ENCODE peak calls at places on chromosome 2, in six cellular contexts. R, M, D, N, S and W are unnamed samples.

GRCh38 chr2:130380096-130380934 is 24.5 kb downstream of the PTPN18 start:
- DNase-seq in R (no peak), M (no peak), S (no peak), D (no peak), N (peak), W (no peak)

GRCh38 chr2:115165529-115166109 is 723.2 kb downstream of the DPP10 start:
- DNase-seq in M (peak), R (no peak), D (no peak), S (peak), N (no peak), W (peak)

GRCh38 chr2:236088368-236089057 is 79.7 kb downstream of the GBX2 start:
- DNase-seq in D (no peak), N (no peak), R (peak), S (no peak), M (peak), W (peak)

GRCh38 chr2:208549546-208550158 is 143.1 kb downstream of the PTH2R start:
- DNase-seq in N (no peak), M (no peak), R (no peak), D (no peak), S (no peak), W (no peak)

GRCh38 chr2:17298453-17298852 is 219.8 kb downstream of the RAD51AP2 start:
- DNase-seq in S (no peak), M (peak), D (no peak), N (no peak), R (no peak), W (no peak)

GRCh38 chr2:238220892-238221521 is 17.5 kb upstream of the ILKAP start:
- DNase-seq in D (no peak), R (no peak), S (no peak), N (no peak), M (peak), W (no peak)

GRCh38 chr2:172480301-172481218 is 53.2 kb downstream of the ITGA6 start:
- DNase-seq in D (no peak), N (no peak), R (no peak), S (no peak), M (peak), W (peak)

GRCh38 chr2:71453404-71454220 is at the start of gene DYSF:
- DNase-seq in R (no peak), S (peak), N (peak), D (peak), M (no peak), W (peak)

GRCh38 chr2:156472686-156473085 is 36.5 kb downstream of the GPD2 start:
- DNase-seq in S (no peak), D (no peak), M (no peak), N (no peak), R (no peak), W (no peak)

GRCh38 chr2:158015428-158016076 is 86.1 kb upstream of the UPP2 start:
- DNase-seq in R (no peak), D (no peak), S (no peak), N (no peak), M (no peak), W (no peak)

GRCh38 chr2:127589358-127589757 is 53.9 kb downstream of the MYO7B start:
- DNase-seq in N (no peak), D (no peak), M (no peak), R (no peak), S (no peak), W (no peak)

GRCh38 chr2:109447811-109448210 is 166.0 kb downstream of the SEPTIN10 start:
- DNase-seq in D (no peak), N (no peak), S (peak), M (no peak), R (no peak), W (no peak)

GRCh38 chr2:138931284-138932256 is 151.4 kb upstream of the NXPH2 start:
- DNase-seq in R (no peak), N (no peak), S (no peak), M (no peak), D (peak), W (no peak)

GRCh38 chr2:151114934-151115333 is 146.7 kb downstream of the RBM43 start:
- DNase-seq in S (no peak), D (no peak), M (no peak), N (no peak), R (no peak), W (peak)

GRCh38 chr2:134124047-134124753 is 129.7 kb upstream of the MGAT5 start:
- DNase-seq in S (peak), R (no peak), D (no peak), M (peak), N (no peak), W (peak)

GRCh38 chr2:41241325-41242000 is 789.6 kb upstream of the SLC8A1 start:
- DNase-seq in S (no peak), N (no peak), D (no peak), R (no peak), M (no peak), W (no peak)

GRCh38 chr2:180763249-180763989 is 217.0 kb upstream of the UBE2E3 start:
- DNase-seq in D (no peak), S (no peak), M (peak), R (no peak), N (no peak), W (no peak)

GRCh38 chr2:20091305-20091991 is 40.0 kb upstream of the LAPTM4A start:
- DNase-seq in R (peak), D (no peak), N (no peak), M (no peak), S (no peak), W (peak)

GRCh38 chr2:8135051-8135675 is 546.7 kb upstream of the ID2 start:
- DNase-seq in S (no peak), N (no peak), M (no peak), D (no peak), R (no peak), W (no peak)

GRCh38 chr2:128451084-128451483 is 132.4 kb upstream of the HS6ST1 start:
- DNase-seq in M (no peak), S (no peak), D (no peak), N (no peak), R (no peak), W (no peak)

GRCh38 chr2:121386707-121387106 is 101.7 kb upstream of the TFCP2L1 start:
- DNase-seq in D (no peak), N (no peak), R (no peak), M (no peak), S (no peak), W (peak)

GRCh38 chr2:211617803-211618202 is 920.8 kb downstream of the ERBB4 start:
- DNase-seq in S (no peak), M (no peak), R (no peak), D (no peak), N (no peak), W (no peak)

GRCh38 chr2:219661197-219661954 is 33.9 kb downstream of the SLC4A3 start:
- DNase-seq in N (no peak), D (no peak), M (peak), S (no peak), R (no peak), W (peak)

GRCh38 chr2:181741756-181742155 is 61.4 kb upstream of the NEUROD1 start:
- DNase-seq in D (no peak), M (no peak), R (no peak), S (no peak), N (no peak), W (peak)

DNA sequence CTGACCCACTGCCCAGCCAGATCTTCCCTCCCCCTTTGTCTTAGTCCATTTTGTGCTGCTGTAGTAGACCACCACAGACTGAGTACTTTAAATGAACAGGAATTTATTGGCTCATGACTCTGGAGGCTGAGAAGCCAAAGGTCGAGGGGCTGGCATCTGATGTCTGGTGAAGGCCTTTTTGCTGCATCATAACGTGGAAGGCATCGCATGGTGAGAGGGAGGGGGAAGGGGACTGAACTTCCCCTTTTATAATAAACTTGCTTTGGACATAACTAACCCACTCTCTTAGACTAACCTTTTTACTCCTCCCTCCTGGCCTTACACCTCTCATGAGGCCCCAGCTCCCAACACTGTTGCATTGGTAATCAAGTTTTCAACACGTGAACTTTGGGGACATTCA is 83.8 kb downstream of the MAP4K4 start:
- DNase-seq in N (no peak), S (no peak), M (no peak), R (no peak), D (no peak), W (no peak)
- TF ChIP-seq USF2 in N (no peak), S (no peak), M (no peak), R (no peak), D (no peak), W (no peak)

DNA sequence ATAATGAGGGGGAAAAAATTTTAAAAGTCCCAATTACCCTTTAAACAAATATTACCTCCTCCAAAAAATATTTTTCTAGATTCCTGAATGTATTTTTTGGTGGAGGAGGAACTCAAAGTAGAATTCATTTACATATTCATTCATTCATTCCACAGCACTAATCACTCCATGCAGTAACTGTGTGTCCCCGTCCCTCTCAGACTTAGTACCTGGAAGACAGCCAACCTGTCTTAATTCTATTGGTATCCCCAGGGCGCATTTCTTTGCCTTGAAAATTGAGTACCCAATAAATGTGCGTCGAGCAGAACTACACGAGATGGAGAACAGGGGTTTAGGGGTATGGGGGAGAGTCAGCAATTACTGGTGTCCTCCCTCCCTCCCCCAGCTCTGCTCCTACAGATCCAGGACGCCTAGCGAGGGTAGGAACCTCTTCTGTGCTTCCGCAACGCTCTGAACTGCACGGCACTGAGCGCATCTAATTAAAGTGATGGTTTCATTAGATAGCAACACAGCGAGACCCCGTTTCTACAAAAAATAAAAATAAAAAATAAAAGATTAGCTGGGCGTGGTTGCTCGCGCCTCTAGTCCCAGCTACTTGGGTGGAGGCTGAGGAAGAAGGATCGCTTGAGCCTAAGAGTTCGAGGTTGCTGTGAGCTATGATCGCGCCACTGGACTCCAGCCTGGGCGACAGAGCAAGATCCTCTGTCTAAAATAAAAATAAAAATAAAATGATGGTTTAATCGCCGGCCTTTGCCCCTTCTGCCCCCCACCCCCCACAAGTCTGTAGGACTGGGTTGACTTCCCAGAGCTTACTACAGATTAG is 668 bp upstream of the FKBP1B start:
- DNase-seq in D (no peak), S (peak), N (no peak), M (no peak), R (no peak), W (no peak)
- TF ChIP-seq USF2 in D (no peak), S (no peak), N (no peak), M (no peak), R (no peak), W (no peak)

GRCh38 chr2:12722445-12723316 is 5.9 kb downstream of the TRIB2 start:
- DNase-seq in S (no peak), R (no peak), D (no peak), N (no peak), M (no peak), W (no peak)
- TF ChIP-seq USF2 in S (no peak), R (no peak), D (no peak), N (no peak), M (no peak), W (no peak)

GRCh38 chr2:228245601-228246000 is 64.1 kb upstream of the SPHKAP start:
- DNase-seq in N (no peak), D (no peak), S (no peak), R (no peak), M (no peak), W (no peak)
- TF ChIP-seq USF2 in N (no peak), D (no peak), S (no peak), R (no peak), M (no peak), W (no peak)